ENCODE peak calls at places on chromosomes 6 and 20, in nine cellular contexts. F is AG10803, H is tibial artery, Q is psoas muscle, E is neural progenitor cell, Y is Panc1, T is brain microvascular endothelial cell, B is left lung, D is astrocyte. A is an unnamed sample.
A peak's percentile ranks its signal among the peaks of the same experiment; 100 is the strongest.

GRCh38 chr20:21238818-21239530 is 64.2 kb upstream of the XRN2 start:
- DNase-seq in Y (no peak), E (no peak), Q (no peak), T (no peak), D (no peak), F (no peak), B (no peak), H (no peak), A (no peak)

GRCh38 chr20:33373735-33374605 is 27.3 kb downstream of the CDK5RAP1 start:
- DNase-seq in F (peak; percentile 73), B (no peak), E (no peak), H (no peak), D (peak; percentile 59), T (peak; percentile 28), Q (no peak), Y (peak; percentile 97), A (no peak)

GRCh38 chr6:8074213-8074612 is 10.0 kb upstream of the BLOC1S5 start:
- DNase-seq in F (peak; percentile 64), Y (no peak), T (no peak), H (no peak), Q (no peak), D (no peak), B (no peak), E (no peak), A (no peak)

GRCh38 chr20:30168025-30168799 is 1089.3 kb upstream of the DEFB115 start:
- DNase-seq in E (no peak), Q (no peak), T (no peak), F (no peak), B (peak; percentile 26), D (no peak), Y (no peak), H (peak; percentile 59), A (no peak)

GRCh38 chr6:14046476-14047068 is 71.0 kb upstream of the CD83 start:
- DNase-seq in E (peak; percentile 68), B (no peak), Y (peak; percentile 47), H (no peak), Q (no peak), T (peak; percentile 44), D (no peak), F (peak; percentile 40), A (no peak)

GRCh38 chr20:25003002-25003401 is 10.5 kb upstream of the APMAP start:
- DNase-seq in D (no peak), F (no peak), Q (no peak), B (no peak), Y (no peak), T (no peak), E (no peak), H (no peak), A (no peak)

GRCh38 chr6:157278171-157278570 is 45.1 kb downstream of the TMEM242 start:
- DNase-seq in T (no peak), H (no peak), Q (no peak), Y (no peak), E (no peak), B (no peak), D (no peak), F (no peak), A (no peak)

GRCh38 chr6:131231886-131232285 is 96.6 kb downstream of the AKAP7 start:
- DNase-seq in D (no peak), H (no peak), E (no peak), T (no peak), Y (no peak), F (no peak), B (no peak), Q (no peak), A (no peak)

GRCh38 chr6:30647802-30648460 is 998 bp downstream of the C6orf136 start:
- DNase-seq in D (no peak), H (no peak), T (no peak), F (no peak), B (no peak), Q (no peak), Y (no peak), E (no peak), A (no peak)

GRCh38 chr6:2794171-2794730 is 29.1 kb downstream of the WRNIP1 start:
- DNase-seq in E (no peak), T (no peak), Y (no peak), D (peak; percentile 58), F (no peak), B (no peak), Q (no peak), H (no peak), A (no peak)

GRCh38 chr20:12821249-12821648 is 187.5 kb upstream of the SPTLC3 start:
- DNase-seq in F (no peak), D (no peak), E (no peak), Y (no peak), B (no peak), H (no peak), T (no peak), Q (no peak), A (no peak)

GRCh38 chr20:24604966-24605365 is 135.5 kb downstream of the SYNDIG1 start:
- DNase-seq in T (no peak), H (no peak), Q (no peak), B (no peak), Y (no peak), D (no peak), F (no peak), E (no peak), A (no peak)

GRCh38 chr20:14441201-14441600 is 103.8 kb upstream of the FLRT3 start:
- DNase-seq in E (no peak), Y (no peak), H (no peak), B (no peak), T (peak; percentile 6), F (peak; percentile 46), Q (no peak), D (no peak), A (no peak)

GRCh38 chr20:7106910-7107309 is 339.4 kb downstream of the BMP2 start:
- DNase-seq in Q (no peak), D (no peak), Y (no peak), H (no peak), B (no peak), T (no peak), E (no peak), F (no peak), A (no peak)

GRCh38 chr20:17885076-17885475 is 83.5 kb downstream of the SNX5 start:
- DNase-seq in H (peak; percentile 20), Q (no peak), E (no peak), B (no peak), Y (no peak), D (no peak), T (no peak), F (no peak), A (no peak)

GRCh38 chr6:143271024-143271423 is 179.5 kb downstream of the ADAT2 start:
- DNase-seq in B (no peak), F (peak; percentile 94), D (peak; percentile 84), Q (no peak), H (no peak), E (no peak), Y (no peak), T (peak; percentile 62), A (peak; percentile 62)

GRCh38 chr20:47318027-47318595 is 38.4 kb downstream of the ZMYND8 start:
- DNase-seq in H (no peak), E (peak; percentile 24), D (peak; percentile 75), B (no peak), F (peak; percentile 80), Q (peak; percentile 59), T (peak; percentile 68), Y (no peak), A (no peak)

GRCh38 chr20:47317127-47317895 is 39.2 kb downstream of the ZMYND8 start:
- DNase-seq in D (peak; percentile 99), F (peak; percentile 98), Q (peak; percentile 94), B (peak; percentile 82), H (peak; percentile 94), E (peak; percentile 32), T (peak; percentile 93), Y (peak; percentile 80), A (peak; percentile 88)

GRCh38 chr20:47319517-47320252 is 36.8 kb downstream of the ZMYND8 start:
- DNase-seq in B (peak; percentile 75), H (no peak), F (peak; percentile 90), T (peak; percentile 42), D (peak; percentile 85), Y (no peak), Q (no peak), E (peak; percentile 61), A (no peak)

GRCh38 chr20:47316776-47317126 is 39.7 kb downstream of the ZMYND8 start:
- DNase-seq in D (no peak), Y (no peak), F (no peak), B (no peak), Q (no peak), T (no peak), E (no peak), H (no peak), A (no peak)

GRCh38 chr20:47318596-47319516 is 37.6 kb downstream of the ZMYND8 start:
- DNase-seq in E (peak; percentile 80), Y (no peak), H (peak; percentile 92), D (peak; percentile 66), T (peak; percentile 55), B (peak; percentile 88), F (peak; percentile 77), Q (peak; percentile 91), A (no peak)
- H3K4me3 ChIP-seq in E (peak overlapping the region; percentile 8), Y (peak overlapping the region; percentile 23), H (peak overlapping the region; percentile 34), D (peak overlapping the region; percentile 24), T (peak overlapping the region; percentile 12), B (peak overlapping the region; percentile 2), F (peak overlapping the region; percentile 43), Q (peak overlapping the region; percentile 58), A (peak overlapping the region; percentile 19)

GRCh38 chr20:58481541-58482021 is 33.6 kb downstream of the APCDD1L start:
- DNase-seq in Q (peak; percentile 70), F (peak; percentile 33), E (peak; percentile 88), Y (no peak), T (peak; percentile 6), B (no peak), H (no peak), D (no peak), A (no peak)
- TF ChIP-seq CTCF in Q (peak; percentile 39), F (peak; percentile 63), E (peak; percentile 83), Y (peak; percentile 55), T (peak; percentile 82), B (peak; percentile 47), H (peak; percentile 32), D (peak; percentile 17), A (peak; percentile 57)

DNA sequence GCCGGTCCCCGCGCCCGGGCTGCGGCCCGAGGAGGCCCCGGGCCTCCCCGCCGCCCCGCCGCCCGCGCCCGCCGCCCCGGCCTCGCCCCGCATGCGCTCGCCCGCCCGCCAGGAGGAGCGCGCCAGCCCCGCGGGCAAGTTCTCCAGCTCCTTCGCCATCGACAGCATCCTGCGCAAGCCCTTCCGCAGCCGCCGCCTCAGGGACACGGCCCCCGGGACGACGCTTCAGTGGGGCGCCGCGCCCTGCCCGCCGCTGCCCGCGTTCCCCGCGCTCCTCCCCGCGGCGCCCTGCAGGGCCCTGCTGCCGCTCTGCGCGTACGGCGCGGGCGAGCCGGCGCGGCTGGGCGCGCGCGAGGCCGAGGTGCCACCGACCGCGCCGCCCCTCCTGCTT is 1.5 kb downstream of the FOXQ1 start:
- DNase-seq in T (no peak), E (no peak), B (no peak), F (no peak), Y (no peak), D (no peak), H (no peak), Q (no peak), A (no peak)
- H3K4me3 ChIP-seq in T (no peak overlapping the region), E (no peak overlapping the region), B (peak overlapping the region; percentile 34), F (peak overlapping the region; percentile 54), Y (peak overlapping the region; percentile 81), D (no peak overlapping the region), H (no peak overlapping the region), Q (no peak overlapping the region), A (peak overlapping the region; percentile 45)

DNA sequence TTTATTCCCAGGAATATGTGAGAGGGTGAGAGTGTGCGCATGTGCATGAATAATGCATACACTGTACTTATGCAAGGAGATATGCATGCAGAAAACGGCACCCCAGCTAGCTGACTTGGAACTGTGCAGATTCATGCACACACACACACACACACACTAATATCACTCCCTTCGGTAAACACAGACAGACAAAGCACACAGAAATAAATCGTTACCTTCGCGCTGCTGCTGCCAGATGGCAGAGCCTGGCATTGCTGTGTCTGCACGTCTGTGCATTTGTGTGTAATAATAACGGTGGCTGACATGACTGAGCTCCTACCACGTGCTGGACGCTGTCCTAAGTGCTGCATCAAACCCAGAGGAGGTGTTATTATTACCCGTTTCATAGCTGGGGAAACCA is 36.8 kb downstream of the PREX1 start:
- DNase-seq in F (no peak), T (no peak), B (no peak), Y (no peak), Q (no peak), H (no peak), E (no peak), D (peak; percentile 31), A (no peak)
- TF ChIP-seq CTCF in F (no peak), T (no peak), B (no peak), Y (no peak), Q (no peak), H (no peak), E (no peak), D (no peak), A (no peak)